ENCODE peak calls at places on chromosomes 7 and 10, in ten cellular contexts. W is occipital lobe; K is RWPE1; I is GM20000; N is A549; D is T-helper 9 cell; C is Daoy; F is ACHN; M is stimulated activated naive B cell treated with anti-CD40 and anti-IgM and Interleukin-4, amounts not matched to agents 10 μg/mL and 1 μg/mL and 100 μg/mL, for 72 hours; U is activated T-helper 1 cell treated with anti-CD3 and anti-CD28 coated beads, Interleukin-12 subunit alpha, Interleukin-12 subunit beta, Interleukin-2, Interleukin-4 antibody, amounts not matched to agents 30 ng/mL and 10 ng/mL and 1 ng/mL, durations not matched to agents 14 hours and 24 hours and 36 hours. Y is an unnamed sample.

GRCh38 chr7:84364708-84365107 is 170.1 kb upstream of the SEMA3A start:
- DNase-seq in W (no peak), K (no peak), I (no peak), N (no peak), D (no peak), C (peak), F (peak), M (no peak), U (no peak), Y (no peak)

GRCh38 chr10:11901454-11902431 is 78.6 kb downstream of the PROSER2 start:
- DNase-seq in W (no peak), K (no peak), I (no peak), N (no peak), D (no peak), C (no peak), F (no peak), M (no peak), U (no peak), Y (peak)

GRCh38 chr10:48215148-48215982 is 59.1 kb downstream of the FRMPD2 start:
- DNase-seq in W (no peak), K (peak), I (peak), N (peak), D (no peak), C (peak), F (peak), M (no peak), U (peak), Y (no peak)

GRCh38 chr7:100719523-100720319 is 547 bp upstream of the EPO start:
- DNase-seq in W (no peak), K (no peak), I (no peak), N (no peak), D (no peak), C (peak), F (peak), M (no peak), U (no peak), Y (no peak)

GRCh38 chr10:3892440-3893101 is 107.6 kb upstream of the KLF6 start:
- DNase-seq in W (no peak), K (no peak), I (no peak), N (no peak), D (peak), C (peak), F (no peak), M (peak), U (no peak), Y (no peak)

GRCh38 chr10:71600856-71601255 is 118.7 kb downstream of the C10orf105 start:
- DNase-seq in W (no peak), K (peak), I (no peak), N (no peak), D (no peak), C (peak), F (no peak), M (no peak), U (no peak), Y (no peak)

GRCh38 chr7:57375783-57376182 is 74.2 kb upstream of the ZNF716 start:
- DNase-seq in W (no peak), K (no peak), I (no peak), N (no peak), D (no peak), C (no peak), F (no peak), M (no peak), U (no peak), Y (peak)

GRCh38 chr10:79947083-79947415 is 1.9 kb downstream of the SFTPD start:
- DNase-seq in W (no peak), K (no peak), I (no peak), N (no peak), D (no peak), C (no peak), F (no peak), M (no peak), U (no peak), Y (no peak)

GRCh38 chr10:48518926-48519730 is 85.7 kb downstream of the ARHGAP22 start:
- DNase-seq in W (no peak), K (no peak), I (no peak), N (no peak), D (no peak), C (no peak), F (no peak), M (no peak), U (no peak), Y (no peak)

GRCh38 chr7:151003572-151003971 is 12.8 kb downstream of the NOS3 start:
- DNase-seq in W (no peak), K (no peak), I (no peak), N (no peak), D (no peak), C (no peak), F (no peak), M (no peak), U (no peak), Y (no peak)

GRCh38 chr7:39252916-39253315 is 275.2 kb downstream of the POU6F2 start:
- DNase-seq in W (no peak), K (no peak), I (no peak), N (no peak), D (no peak), C (peak), F (no peak), M (no peak), U (no peak), Y (no peak)

GRCh38 chr7:112648781-112649180 is 141.4 kb downstream of the TMEM168 start:
- DNase-seq in W (no peak), K (no peak), I (no peak), N (no peak), D (no peak), C (no peak), F (no peak), M (no peak), U (no peak), Y (no peak)

GRCh38 chr10:82084904-82085303 is 209.9 kb downstream of the NRG3 start:
- DNase-seq in W (no peak), K (no peak), I (no peak), N (no peak), D (no peak), C (no peak), F (no peak), M (no peak), U (no peak), Y (no peak)

GRCh38 chr10:91551856-91552255 is 81.0 kb downstream of the PPP1R3C start:
- DNase-seq in W (no peak), K (no peak), I (peak), N (peak), D (no peak), C (peak), F (peak), M (no peak), U (no peak), Y (no peak)

GRCh38 chr7:127995866-127996215 is 35.4 kb downstream of the LRRC4 start:
- DNase-seq in W (no peak), K (no peak), I (no peak), N (no peak), D (no peak), C (no peak), F (no peak), M (no peak), U (no peak), Y (no peak)

GRCh38 chr7:128853691-128854298 is 8.9 kb upstream of the ATP6V1F start:
- DNase-seq in W (no peak), K (no peak), I (no peak), N (no peak), D (no peak), C (no peak), F (no peak), M (no peak), U (no peak), Y (no peak)

GRCh38 chr10:21317902-21318301 is 207.6 kb downstream of the SKIDA1 start:
- DNase-seq in W (no peak), K (no peak), I (no peak), N (no peak), D (no peak), C (peak), F (no peak), M (no peak), U (no peak), Y (no peak)

GRCh38 chr10:103448751-103449150 is 3.4 kb downstream of the CALHM2 start:
- DNase-seq in W (no peak), K (peak), I (no peak), N (no peak), D (no peak), C (peak), F (peak), M (no peak), U (no peak), Y (peak)

GRCh38 chr10:43959854-43960415 is 311.3 kb upstream of the ZNF32 start:
- DNase-seq in W (no peak), K (no peak), I (no peak), N (no peak), D (no peak), C (no peak), F (no peak), M (no peak), U (no peak), Y (peak)

GRCh38 chr10:63058236-63058635 is 74.9 kb upstream of the NRBF2 start:
- DNase-seq in W (no peak), K (no peak), I (no peak), N (no peak), D (no peak), C (no peak), F (no peak), M (no peak), U (no peak), Y (no peak)

GRCh38 chr7:54037873-54038272 is 504.3 kb upstream of the VSTM2A start:
- DNase-seq in W (no peak), K (no peak), I (no peak), N (no peak), D (no peak), C (no peak), F (no peak), M (no peak), U (no peak), Y (no peak)

GRCh38 chr7:150737265-150738055 is at the start of gene GIMAP5:
- DNase-seq in W (no peak), K (no peak), I (no peak), N (no peak), D (peak), C (peak), F (no peak), M (no peak), U (peak), Y (no peak)

GRCh38 chr10:60434418-60435046 is 44.9 kb upstream of the ANK3 start:
- DNase-seq in W (peak), K (peak), I (peak), N (peak), D (no peak), C (peak), F (peak), M (no peak), U (no peak), Y (no peak)

GRCh38 chr10:61465807-61466425 is 12.7 kb upstream of the TMEM26 start:
- DNase-seq in W (no peak), K (no peak), I (no peak), N (no peak), D (no peak), C (no peak), F (no peak), M (no peak), U (no peak), Y (no peak)

GRCh38 chr7:103690576-103690975 is 244.6 kb upstream of the SLC26A5 start:
- DNase-seq in W (no peak), K (no peak), I (no peak), N (no peak), D (no peak), C (no peak), F (no peak), M (no peak), U (no peak), Y (no peak)

GRCh38 chr7:16397497-16398210 is 23.7 kb downstream of the CRPPA start:
- DNase-seq in W (no peak), K (no peak), I (no peak), N (no peak), D (no peak), C (peak), F (no peak), M (no peak), U (no peak), Y (no peak)

Y was measured in aorta.